ENCODE peak calls at places on chromosome 21, in five cellular contexts. One of them, this sample, is unnamed.

GRCh38 chr21:25963186-25963585 is 207.4 kb downstream of the APP start:
- DNase-seq in heart left ventricle: no peak
- DNase-seq in tibial nerve: no peak
- DNase-seq in vagina: no peak
- DNase-seq in H54: peak
- DNase-seq in this sample: no peak

GRCh38 chr21:16644690-16645089 is 868.2 kb upstream of the CXADR start:
- DNase-seq in H54: no peak
- DNase-seq in tibial nerve: no peak
- DNase-seq in heart left ventricle: no peak
- DNase-seq in vagina: no peak
- DNase-seq in this sample: no peak

GRCh38 chr21:15908187-15908586 is 178.4 kb downstream of the USP25 start:
- DNase-seq in H54: no peak
- DNase-seq in heart left ventricle: no peak
- DNase-seq in vagina: no peak
- DNase-seq in tibial nerve: no peak
- DNase-seq in this sample: no peak

GRCh38 chr21:21714396-21714795 is 716.2 kb downstream of the NCAM2 start:
- DNase-seq in heart left ventricle: no peak
- DNase-seq in H54: no peak
- DNase-seq in tibial nerve: no peak
- DNase-seq in vagina: no peak
- DNase-seq in this sample: no peak

GRCh38 chr21:17387030-17387617 is 125.7 kb upstream of the CXADR start:
- DNase-seq in H54: peak
- DNase-seq in vagina: no peak
- DNase-seq in tibial nerve: no peak
- DNase-seq in heart left ventricle: peak
- DNase-seq in this sample: no peak

GRCh38 chr21:28277324-28277723 is 715.4 kb downstream of the LTN1 start:
- DNase-seq in vagina: no peak
- DNase-seq in heart left ventricle: no peak
- DNase-seq in H54: no peak
- DNase-seq in tibial nerve: no peak
- DNase-seq in this sample: no peak

GRCh38 chr21:14092834-14093560 is 117.8 kb downstream of the LIPI start:
- DNase-seq in H54: no peak
- DNase-seq in heart left ventricle: no peak
- DNase-seq in tibial nerve: no peak
- DNase-seq in vagina: no peak
- DNase-seq in this sample: no peak

GRCh38 chr21:30044447-30045064 is 104.8 kb upstream of the GRIK1 start:
- DNase-seq in vagina: no peak
- DNase-seq in tibial nerve: no peak
- DNase-seq in H54: no peak
- DNase-seq in heart left ventricle: no peak
- DNase-seq in this sample: no peak

GRCh38 chr21:35963920-35964451 is 96.3 kb downstream of the SETD4 start:
- DNase-seq in heart left ventricle: no peak
- DNase-seq in tibial nerve: no peak
- DNase-seq in vagina: no peak
- DNase-seq in H54: peak
- DNase-seq in this sample: no peak

GRCh38 chr21:35738342-35738961 is 321.9 kb downstream of the SETD4 start:
- DNase-seq in heart left ventricle: peak
- DNase-seq in tibial nerve: no peak
- DNase-seq in H54: peak
- DNase-seq in vagina: no peak
- DNase-seq in this sample: no peak

GRCh38 chr21:17003221-17003620 is 509.6 kb upstream of the CXADR start:
- DNase-seq in tibial nerve: no peak
- DNase-seq in vagina: no peak
- DNase-seq in H54: no peak
- DNase-seq in heart left ventricle: no peak
- DNase-seq in this sample: no peak

GRCh38 chr21:28492127-28492526 is 500.6 kb downstream of the LTN1 start:
- DNase-seq in tibial nerve: no peak
- DNase-seq in H54: no peak
- DNase-seq in heart left ventricle: no peak
- DNase-seq in vagina: no peak
- DNase-seq in this sample: no peak

GRCh38 chr21:22791986-22792560 is 1793.9 kb downstream of the NCAM2 start:
- DNase-seq in vagina: no peak
- DNase-seq in tibial nerve: no peak
- DNase-seq in heart left ventricle: no peak
- DNase-seq in H54: no peak
- DNase-seq in this sample: no peak

GRCh38 chr21:20276377-20276776 is 721.8 kb upstream of the NCAM2 start:
- DNase-seq in vagina: no peak
- DNase-seq in H54: no peak
- DNase-seq in heart left ventricle: no peak
- DNase-seq in tibial nerve: no peak
- DNase-seq in this sample: no peak

GRCh38 chr21:28794341-28794970 is 198.2 kb downstream of the LTN1 start:
- DNase-seq in H54: no peak
- DNase-seq in heart left ventricle: no peak
- DNase-seq in vagina: no peak
- DNase-seq in tibial nerve: no peak
- DNase-seq in this sample: no peak

GRCh38 chr21:34611528-34611927 is 3.4 kb downstream of the RCAN1 start:
- DNase-seq in H54: no peak
- DNase-seq in vagina: no peak
- DNase-seq in heart left ventricle: no peak
- DNase-seq in tibial nerve: no peak
- DNase-seq in this sample: no peak

GRCh38 chr21:30408782-30409494 is 13.1 kb downstream of the KRTAP13-1 start:
- DNase-seq in H54: peak
- DNase-seq in tibial nerve: no peak
- DNase-seq in heart left ventricle: peak
- DNase-seq in vagina: no peak
- DNase-seq in this sample: peak

GRCh38 chr21:29506947-29507346 is 208.2 kb downstream of the BACH1 start:
- DNase-seq in tibial nerve: no peak
- DNase-seq in vagina: no peak
- DNase-seq in H54: no peak
- DNase-seq in heart left ventricle: no peak
- DNase-seq in this sample: no peak

GRCh38 chr21:21210552-21210951 is 212.3 kb downstream of the NCAM2 start:
- DNase-seq in vagina: no peak
- DNase-seq in tibial nerve: no peak
- DNase-seq in H54: no peak
- DNase-seq in heart left ventricle: no peak
- DNase-seq in this sample: no peak

GRCh38 chr21:25911730-25912401 is 177.1 kb downstream of the GABPA start:
- DNase-seq in vagina: no peak
- DNase-seq in heart left ventricle: no peak
- DNase-seq in H54: no peak
- DNase-seq in tibial nerve: no peak
- DNase-seq in this sample: no peak

GRCh38 chr21:28799926-28800325 is 192.8 kb downstream of the LTN1 start:
- DNase-seq in H54: no peak
- DNase-seq in heart left ventricle: no peak
- DNase-seq in vagina: no peak
- DNase-seq in tibial nerve: no peak
- DNase-seq in this sample: no peak

GRCh38 chr21:35150562-35151226 is 101.6 kb upstream of the RUNX1 start:
- DNase-seq in heart left ventricle: no peak
- DNase-seq in H54: no peak
- DNase-seq in vagina: no peak
- DNase-seq in tibial nerve: no peak
- DNase-seq in this sample: no peak

GRCh38 chr21:26007911-26008579 is 162.5 kb downstream of the APP start:
- DNase-seq in vagina: no peak
- DNase-seq in tibial nerve: no peak
- DNase-seq in heart left ventricle: no peak
- DNase-seq in H54: no peak
- DNase-seq in this sample: no peak

GRCh38 chr21:31098576-31099005 is 60.3 kb upstream of the KRTAP19-8 start:
- DNase-seq in tibial nerve: peak
- DNase-seq in heart left ventricle: peak
- DNase-seq in H54: peak
- DNase-seq in vagina: no peak
- DNase-seq in this sample: peak

GRCh38 chr21:29168874-29169273 is 38.4 kb downstream of the MAP3K7CL start:
- DNase-seq in tibial nerve: no peak
- DNase-seq in heart left ventricle: no peak
- DNase-seq in H54: no peak
- DNase-seq in vagina: no peak
- DNase-seq in this sample: no peak

GRCh38 chr21:25560151-25560783 is 47.0 kb downstream of the MRPL39 start:
- DNase-seq in H54: no peak
- DNase-seq in heart left ventricle: no peak
- DNase-seq in tibial nerve: no peak
- DNase-seq in vagina: no peak
- DNase-seq in this sample: no peak

GRCh38 chr21:34510148-34511142 is 1.6 kb downstream of the KCNE1 start:
- DNase-seq in heart left ventricle: peak
- DNase-seq in vagina: no peak
- DNase-seq in H54: peak
- DNase-seq in tibial nerve: peak
- DNase-seq in this sample: peak

GRCh38 chr21:22758478-22758877 is 1760.3 kb downstream of the NCAM2 start:
- DNase-seq in tibial nerve: no peak
- DNase-seq in H54: no peak
- DNase-seq in heart left ventricle: no peak
- DNase-seq in vagina: no peak
- DNase-seq in this sample: no peak

GRCh38 chr21:34698270-34699015 is 29.6 kb downstream of the CLIC6 start:
- DNase-seq in tibial nerve: no peak
- DNase-seq in heart left ventricle: no peak
- DNase-seq in H54: no peak
- DNase-seq in vagina: no peak
- DNase-seq in this sample: no peak

GRCh38 chr21:34702341-34702807 is 33.6 kb downstream of the CLIC6 start:
- DNase-seq in heart left ventricle: no peak
- DNase-seq in vagina: no peak
- DNase-seq in tibial nerve: no peak
- DNase-seq in H54: no peak
- DNase-seq in this sample: no peak

GRCh38 chr21:30625449-30625848 is 5.0 kb downstream of the KRTAP20-4 start:
- DNase-seq in heart left ventricle: no peak
- DNase-seq in vagina: no peak
- DNase-seq in H54: no peak
- DNase-seq in tibial nerve: no peak
- DNase-seq in this sample: no peak

GRCh38 chr21:16125274-16125673 is 395.5 kb downstream of the USP25 start:
- DNase-seq in vagina: no peak
- DNase-seq in heart left ventricle: no peak
- DNase-seq in tibial nerve: no peak
- DNase-seq in H54: no peak
- DNase-seq in this sample: no peak

GRCh38 chr21:28521932-28522826 is 470.5 kb downstream of the LTN1 start:
- DNase-seq in tibial nerve: no peak
- DNase-seq in heart left ventricle: no peak
- DNase-seq in vagina: no peak
- DNase-seq in H54: no peak
- DNase-seq in this sample: no peak

GRCh38 chr21:17576080-17576835 is 36.4 kb downstream of the BTG3 start:
- DNase-seq in vagina: no peak
- DNase-seq in heart left ventricle: no peak
- DNase-seq in H54: no peak
- DNase-seq in tibial nerve: no peak
- DNase-seq in this sample: no peak

GRCh38 chr21:44870748-44871495 is 2.6 kb downstream of the PTTG1IP start:
- DNase-seq in heart left ventricle: peak
- DNase-seq in H54: no peak
- DNase-seq in vagina: no peak
- DNase-seq in tibial nerve: no peak
- DNase-seq in this sample: peak

GRCh38 chr21:44871576-44872265 is 1.8 kb downstream of the PTTG1IP start:
- DNase-seq in H54: peak
- DNase-seq in tibial nerve: no peak
- DNase-seq in vagina: no peak
- DNase-seq in heart left ventricle: no peak
- DNase-seq in this sample: no peak

GRCh38 chr21:44867999-44868700 is 5.3 kb downstream of the PTTG1IP start:
- DNase-seq in H54: no peak
- DNase-seq in heart left ventricle: no peak
- DNase-seq in vagina: no peak
- DNase-seq in tibial nerve: no peak
- DNase-seq in this sample: no peak

GRCh38 chr21:44868707-44869106 is 4.8 kb downstream of the PTTG1IP start:
- DNase-seq in H54: no peak
- DNase-seq in vagina: no peak
- DNase-seq in tibial nerve: no peak
- DNase-seq in heart left ventricle: no peak
- DNase-seq in this sample: no peak

GRCh38 chr21:44869860-44870747 is 3.4 kb downstream of the PTTG1IP start:
- DNase-seq in heart left ventricle: peak
- DNase-seq in vagina: no peak
- DNase-seq in tibial nerve: no peak
- DNase-seq in H54: peak
- DNase-seq in this sample: no peak
- TF ChIP-seq POLR2A in heart left ventricle: peak
- TF ChIP-seq POLR2A in vagina: no peak
- TF ChIP-seq POLR2A in tibial nerve: no peak
- TF ChIP-seq POLR2A in H54: no peak
- TF ChIP-seq POLR2A in this sample: no peak

GRCh38 chr21:38802050-38803026 is 3.4 kb upstream of the ETS2 start:
- DNase-seq in vagina: no peak
- DNase-seq in H54: no peak
- DNase-seq in tibial nerve: no peak
- DNase-seq in heart left ventricle: no peak
- DNase-seq in this sample: no peak
- TF ChIP-seq POLR2A in vagina: no peak
- TF ChIP-seq POLR2A in H54: no peak
- TF ChIP-seq POLR2A in tibial nerve: no peak
- TF ChIP-seq POLR2A in heart left ventricle: no peak
- TF ChIP-seq POLR2A in this sample: no peak

GRCh38 chr21:37546949-37547614 is 180.5 kb downstream of the DYRK1A start:
- DNase-seq in heart left ventricle: no peak
- DNase-seq in tibial nerve: no peak
- DNase-seq in H54: no peak
- DNase-seq in vagina: no peak
- DNase-seq in this sample: no peak
- TF ChIP-seq POLR2A in heart left ventricle: no peak
- TF ChIP-seq POLR2A in tibial nerve: no peak
- TF ChIP-seq POLR2A in H54: no peak
- TF ChIP-seq POLR2A in vagina: no peak
- TF ChIP-seq POLR2A in this sample: no peak

GRCh38 chr21:43867332-43867703 is 2.3 kb downstream of the AGPAT3 start:
- DNase-seq in vagina: no peak
- DNase-seq in tibial nerve: no peak
- DNase-seq in H54: no peak
- DNase-seq in heart left ventricle: no peak
- DNase-seq in this sample: no peak

GRCh38 chr21:43866659-43867331 is 1.8 kb downstream of the AGPAT3 start:
- DNase-seq in H54: no peak
- DNase-seq in tibial nerve: no peak
- DNase-seq in vagina: no peak
- DNase-seq in heart left ventricle: no peak
- DNase-seq in this sample: no peak

GRCh38 chr21:43865471-43866181 is 603 bp downstream of the AGPAT3 start:
- DNase-seq in vagina: no peak
- DNase-seq in heart left ventricle: peak
- DNase-seq in tibial nerve: no peak
- DNase-seq in H54: peak
- DNase-seq in this sample: no peak

GRCh38 chr21:43864806-43865470 is at the start of gene AGPAT3:
- DNase-seq in vagina: no peak
- DNase-seq in tibial nerve: no peak
- DNase-seq in heart left ventricle: peak
- DNase-seq in H54: peak
- DNase-seq in this sample: no peak

GRCh38 chr21:43866233-43866632 is 1.2 kb downstream of the AGPAT3 start:
- DNase-seq in vagina: no peak
- DNase-seq in heart left ventricle: peak
- DNase-seq in H54: peak
- DNase-seq in tibial nerve: no peak
- DNase-seq in this sample: peak
- TF ChIP-seq POLR2A in vagina: no peak
- TF ChIP-seq POLR2A in heart left ventricle: no peak
- TF ChIP-seq POLR2A in H54: no peak
- TF ChIP-seq POLR2A in tibial nerve: no peak
- TF ChIP-seq POLR2A in this sample: no peak

This sample was measured in breast epithelium.